ENCODE peak calls at places on chromosomes 4 and X, in six cellular contexts. T is adrenal gland, B is progenitor cell of endocrine pancreas, Y is glutamatergic neuron, C is upper lobe of right lung, M is activated B cell treated with CpG ODN at 0.5 μM for 24 hours. U is an unnamed sample.

GRCh38 chr4:158787718-158788441 is 19.1 kb downstream of the FNIP2 start:
- DNase-seq in T (no peak), B (no peak), Y (no peak), C (no peak), M (no peak), U (no peak)

GRCh38 chr4:148901075-148901705 is 459.0 kb upstream of the NR3C2 start:
- DNase-seq in T (no peak), B (no peak), Y (no peak), C (no peak), M (no peak), U (no peak)

GRCh38 chr4:120808475-120809141 is 113.9 kb downstream of the PRDM5 start:
- DNase-seq in T (no peak), B (no peak), Y (no peak), C (no peak), M (no peak), U (no peak)

GRCh38 chr4:176805155-176805554 is 12.4 kb upstream of the VEGFC start:
- DNase-seq in T (no peak), B (no peak), Y (no peak), C (no peak), M (no peak), U (no peak)

GRCh38 chr4:81060587-81061339 is 30.3 kb downstream of the BMP3 start:
- DNase-seq in T (no peak), B (no peak), Y (no peak), C (no peak), M (no peak), U (no peak)

GRCh38 chrX:8730812-8731578 is 942 bp downstream of the ANOS1 start:
- DNase-seq in T (no peak), B (no peak), Y (peak; percentile 28), C (peak; percentile 63), M (no peak), U (peak; percentile 13)

GRCh38 chrX:12065251-12065650 is 73.0 kb upstream of the FRMPD4 start:
- DNase-seq in T (no peak), B (peak; percentile 19), Y (no peak), C (no peak), M (no peak), U (peak; percentile 8)

GRCh38 chr4:166622425-166622977 is 611.8 kb downstream of the SPOCK3 start:
- DNase-seq in T (no peak), B (no peak), Y (no peak), C (no peak), M (no peak), U (no peak)

GRCh38 chr4:21386166-21386780 is 562.3 kb downstream of the KCNIP4 start:
- DNase-seq in T (no peak), B (no peak), Y (no peak), C (no peak), M (no peak), U (no peak)

GRCh38 chr4:182825786-182826185 is 91.4 kb downstream of the DCTD start:
- DNase-seq in T (no peak), B (no peak), Y (peak; percentile 59), C (no peak), M (no peak), U (no peak)

GRCh38 chrX:112738347-112739033 is 58.8 kb upstream of the LHFPL1 start:
- DNase-seq in T (no peak), B (no peak), Y (no peak), C (no peak), M (no peak), U (no peak)

GRCh38 chr4:76251448-76252270 is at the start of gene FAM47E:
- DNase-seq in T (peak; percentile 87), B (peak; percentile 76), Y (peak; percentile 91), C (peak; percentile 95), M (peak; percentile 24), U (peak; percentile 87)

GRCh38 chr4:146582864-146583263 is 55.8 kb upstream of the POU4F2 start:
- DNase-seq in T (no peak), B (no peak), Y (no peak), C (no peak), M (no peak), U (peak; percentile 4)
- TF ChIP-seq CTCF in T (no peak), B (peak; percentile 14), Y (peak; percentile 15), C (no peak), M (no peak), U (no peak)

GRCh38 chrX:41412261-41413167 is 34.6 kb upstream of the NYX start:
- DNase-seq in T (no peak), B (no peak), Y (no peak), C (no peak), M (no peak), U (no peak)
- TF ChIP-seq CTCF in T (no peak), B (no peak), Y (no peak), C (no peak), M (no peak), U (no peak)

DNA sequence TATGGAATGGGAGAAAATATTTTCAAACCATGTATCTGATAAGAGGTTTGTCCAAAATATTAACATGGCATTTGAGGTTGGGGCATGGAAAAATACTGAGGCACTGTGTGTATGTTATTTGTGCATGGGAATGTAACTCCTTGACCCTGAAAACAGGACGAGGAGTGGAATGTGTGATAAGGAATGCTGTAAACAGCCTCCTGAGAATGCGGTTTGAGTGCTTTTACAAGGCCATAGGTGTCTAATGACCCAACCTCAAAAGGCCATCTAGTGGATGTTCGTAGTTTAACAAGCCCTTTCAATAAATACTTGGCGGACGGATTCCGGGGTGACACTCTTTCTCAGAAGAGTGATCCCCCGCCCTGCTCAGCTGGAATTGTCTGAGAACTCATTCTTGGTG is 162.9 kb upstream of the USP9X start:
- DNase-seq in T (no peak), B (no peak), Y (no peak), C (no peak), M (no peak), U (no peak)
- TF ChIP-seq CTCF in T (peak; percentile 27), B (peak; percentile 21), Y (no peak), C (peak; percentile 19), M (no peak), U (peak; percentile 25)

GRCh38 chr4:674172-675035 is at the start of the genes ATP5ME and MYL5:
- DNase-seq in T (peak; percentile 98), B (peak; percentile 93), Y (peak; percentile 95), C (peak; percentile 99), M (peak; percentile 99), U (peak; percentile 97)
- TF ChIP-seq CTCF in T (peak; percentile 62), B (peak; percentile 99), Y (peak; percentile 100), C (peak; percentile 82), M (peak; percentile 46), U (peak; percentile 99)

DNA sequence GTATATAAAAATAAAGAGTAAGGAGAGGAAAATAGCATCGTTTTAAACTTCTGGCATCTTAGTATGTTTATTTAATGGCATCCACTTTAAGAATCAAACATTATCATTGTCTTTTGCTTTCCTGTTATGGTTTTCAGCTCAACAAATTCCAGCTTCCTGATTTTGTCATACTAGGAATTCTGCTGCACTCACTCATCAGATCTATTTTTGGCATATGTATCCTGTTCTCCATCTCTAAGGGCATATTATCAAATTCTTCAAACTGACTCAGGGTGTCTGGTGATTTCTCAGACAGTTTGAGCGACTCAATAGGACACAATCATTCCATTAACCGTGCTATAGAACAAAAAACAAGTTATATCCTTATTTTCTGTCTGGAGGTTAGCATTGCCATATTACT is 248.5 kb upstream of the DIAPH2 start:
- DNase-seq in T (no peak), B (no peak), Y (no peak), C (no peak), M (no peak), U (no peak)
- TF ChIP-seq CTCF in T (no peak), B (no peak), Y (no peak), C (no peak), M (no peak), U (no peak)

U was measured in endothelial cell.